ENCODE peak calls at places on chromosome 4, in seven cellular contexts. B is retinal pigment epithelial cell; Q is fibroblast of the aortic adventitia; Y is Peyer's patch; C is kidney epithelial cell; S is CD8-positive, alpha-beta T cell; N is Caco-2. K is an unnamed sample.

GRCh38 chr4:27005512-27006246 is 145.0 kb downstream of the STIM2 start:
- DNase-seq in B (peak; percentile 52), Q (peak; percentile 87), Y (no peak), C (no peak), S (no peak), N (no peak), K (peak; percentile 60)

GRCh38 chr4:123449780-123450179 is 53.2 kb downstream of the SPRY1 start:
- DNase-seq in B (peak; percentile 94), Q (no peak), Y (no peak), C (peak; percentile 45), S (no peak), N (no peak), K (peak; percentile 18)

GRCh38 chr4:121307441-121308327 is 73.1 kb downstream of the QRFPR start:
- DNase-seq in B (peak; percentile 6), Q (peak; percentile 59), Y (no peak), C (peak; percentile 4), S (no peak), N (peak; percentile 62), K (peak; percentile 31)

GRCh38 chr4:148442830-148443549 is 776 bp upstream of the NR3C2 start:
- DNase-seq in B (no peak), Q (peak; percentile 15), Y (no peak), C (no peak), S (peak; percentile 51), N (no peak), K (no peak)

GRCh38 chr4:153485860-153486259 is 19.7 kb downstream of the TMEM131L start:
- DNase-seq in B (no peak), Q (no peak), Y (no peak), C (no peak), S (no peak), N (no peak), K (no peak)

GRCh38 chr4:14368391-14368790 is 633.9 kb upstream of the CPEB2 start:
- DNase-seq in B (no peak), Q (no peak), Y (no peak), C (no peak), S (no peak), N (no peak), K (no peak)

GRCh38 chr4:7075962-7076693 is 8.3 kb upstream of the GRPEL1 start:
- DNase-seq in B (no peak), Q (no peak), Y (no peak), C (no peak), S (no peak), N (no peak), K (peak; percentile 12)

GRCh38 chr4:105520819-105521790 is 31.3 kb upstream of the ARHGEF38 start:
- DNase-seq in B (no peak), Q (peak; percentile 50), Y (no peak), C (peak; percentile 4), S (no peak), N (peak; percentile 61), K (peak; percentile 47)

GRCh38 chr4:1098311-1098925 is 14.9 kb downstream of the RNF212 start:
- DNase-seq in B (no peak), Q (no peak), Y (no peak), C (no peak), S (no peak), N (no peak), K (no peak)

GRCh38 chr4:86092684-86093083 is 267.2 kb downstream of the MAPK10 start:
- DNase-seq in B (no peak), Q (peak; percentile 90), Y (no peak), C (peak; percentile 21), S (no peak), N (no peak), K (peak; percentile 55)

GRCh38 chr4:74095482-74095881 is 3.5 kb downstream of the CXCL2 start:
- DNase-seq in B (no peak), Q (no peak), Y (no peak), C (no peak), S (no peak), N (no peak), K (no peak)

GRCh38 chr4:75327804-75328512 is 186.2 kb downstream of the RCHY1 start:
- DNase-seq in B (no peak), Q (no peak), Y (no peak), C (no peak), S (no peak), N (no peak), K (no peak)

GRCh38 chr4:121155893-121156292 is 8.2 kb downstream of the TNIP3 start:
- DNase-seq in B (no peak), Q (peak; percentile 92), Y (no peak), C (peak; percentile 48), S (no peak), N (no peak), K (peak; percentile 35)

GRCh38 chr4:151004222-151004621 is 10.9 kb downstream of the LRBA start:
- DNase-seq in B (no peak), Q (peak; percentile 37), Y (no peak), C (no peak), S (no peak), N (no peak), K (no peak)

GRCh38 chr4:150098214-150098613 is 20.0 kb downstream of the DCLK2 start:
- DNase-seq in B (no peak), Q (peak; percentile 46), Y (no peak), C (no peak), S (no peak), N (no peak), K (no peak)

GRCh38 chr4:86279247-86279960 is 80.4 kb downstream of the MAPK10 start:
- DNase-seq in B (no peak), Q (no peak), Y (no peak), C (no peak), S (no peak), N (no peak), K (no peak)

GRCh38 chr4:38145741-38146140 is 185.5 kb downstream of the PTTG2 start:
- DNase-seq in B (no peak), Q (peak; percentile 96), Y (no peak), C (no peak), S (no peak), N (no peak), K (no peak)

GRCh38 chr4:24137963-24138601 is 248.2 kb upstream of the PPARGC1A start:
- DNase-seq in B (no peak), Q (no peak), Y (peak; percentile 69), C (no peak), S (no peak), N (peak; percentile 4), K (no peak)

GRCh38 chr4:186248643-186249042 is 17.3 kb upstream of the F11 start:
- DNase-seq in B (no peak), Q (no peak), Y (no peak), C (no peak), S (no peak), N (no peak), K (no peak)

GRCh38 chr4:119543187-119543586 is 85.4 kb downstream of the PDE5A start:
- DNase-seq in B (no peak), Q (no peak), Y (no peak), C (no peak), S (no peak), N (no peak), K (no peak)

GRCh38 chr4:144449623-144450022 is 196.3 kb upstream of the HHIP start:
- DNase-seq in B (no peak), Q (peak; percentile 74), Y (no peak), C (no peak), S (no peak), N (no peak), K (no peak)

GRCh38 chr4:8548731-8549351 is 31.4 kb upstream of the GPR78 start:
- DNase-seq in B (no peak), Q (no peak), Y (peak; percentile 27), C (no peak), S (no peak), N (no peak), K (no peak)

GRCh38 chr4:98996056-98996941 is 778 bp downstream of the METAP1 start:
- DNase-seq in B (peak; percentile 4), Q (peak; percentile 30), Y (no peak), C (no peak), S (no peak), N (peak; percentile 17), K (no peak)

GRCh38 chr4:82434949-82435348 is 4.6 kb downstream of the ENOPH1 start:
- DNase-seq in B (no peak), Q (no peak), Y (no peak), C (no peak), S (no peak), N (no peak), K (no peak)

GRCh38 chr4:10063544-10064300 is 42.4 kb upstream of the SLC2A9 start:
- DNase-seq in B (peak; percentile 37), Q (peak; percentile 84), Y (peak; percentile 50), C (peak; percentile 23), S (no peak), N (peak; percentile 67), K (peak; percentile 70)

GRCh38 chr4:38024203-38024504 is 64.0 kb downstream of the PTTG2 start:
- DNase-seq in B (no peak), Q (peak; percentile 21), Y (no peak), C (no peak), S (no peak), N (no peak), K (no peak)

GRCh38 chr4:25914670-25915358 is 794 bp downstream of the SMIM20 start:
- DNase-seq in B (no peak), Q (no peak), Y (no peak), C (no peak), S (no peak), N (no peak), K (no peak)

GRCh38 chr4:148651991-148652390 is 209.8 kb upstream of the NR3C2 start:
- DNase-seq in B (no peak), Q (no peak), Y (no peak), C (no peak), S (no peak), N (no peak), K (no peak)

GRCh38 chr4:40755609-40756008 is 5.9 kb downstream of the NSUN7 start:
- DNase-seq in B (no peak), Q (no peak), Y (no peak), C (no peak), S (no peak), N (no peak), K (no peak)

GRCh38 chr4:140308366-140309123 is 64.9 kb upstream of the SCOC start:
- DNase-seq in B (no peak), Q (peak; percentile 98), Y (no peak), C (no peak), S (no peak), N (no peak), K (no peak)

GRCh38 chr4:70544279-70544870 is 26.0 kb downstream of the AMTN start:
- DNase-seq in B (no peak), Q (peak; percentile 45), Y (no peak), C (no peak), S (no peak), N (peak; percentile 22), K (no peak)
- TF ChIP-seq CTCF in B (peak; percentile 77), Q (peak; percentile 75), Y (no peak), C (peak; percentile 73), S (no peak), N (peak; percentile 67), K (peak; percentile 76)

GRCh38 chr4:16952896-16953605 is 54.6 kb upstream of the LDB2 start:
- DNase-seq in B (no peak), Q (peak; percentile 63), Y (no peak), C (no peak), S (no peak), N (no peak), K (no peak)
- H3K4me3 ChIP-seq in B (no peak overlapping the region), Q (peak overlapping the region; percentile 0), Y (no peak overlapping the region), C (no peak overlapping the region), S (no peak overlapping the region), N (no peak overlapping the region), K (no peak overlapping the region)

GRCh38 chr4:76902233-76902890 is 4.4 kb upstream of the SOWAHB start:
- DNase-seq in B (no peak), Q (no peak), Y (no peak), C (no peak), S (no peak), N (peak; percentile 28), K (no peak)
- TF ChIP-seq CTCF in B (no peak), Q (no peak), Y (no peak), C (no peak), S (no peak), N (no peak), K (no peak)

GRCh38 chr4:184645904-184646610 is 3.2 kb downstream of the CASP3 start:
- DNase-seq in B (no peak), Q (no peak), Y (no peak), C (no peak), S (no peak), N (no peak), K (no peak)
- H3K4me3 ChIP-seq in B (no peak overlapping the region), Q (no peak overlapping the region), Y (no peak overlapping the region), C (no peak overlapping the region), S (no peak overlapping the region), N (no peak overlapping the region), K (no peak overlapping the region)